ENCODE peak calls at places on chromosomes 12 and 14, in four cellular contexts. One of them, this sample, is unnamed.

GRCh38 chr12:42338280-42338679 is 12.3 kb downstream of the PPHLN1 start:
- DNase-seq in HCT116: no peak
- DNase-seq in GM12878: no peak
- DNase-seq in SK-N-SH: no peak
- DNase-seq in this sample: no peak

GRCh38 chr12:92133795-92134637 is 11.6 kb downstream of the BTG1 start:
- DNase-seq in SK-N-SH: peak; percentile 28
- DNase-seq in GM12878: no peak
- DNase-seq in HCT116: no peak
- DNase-seq in this sample: no peak

GRCh38 chr12:104299842-104300481 is 3.6 kb upstream of the EID3 start:
- DNase-seq in HCT116: no peak
- DNase-seq in GM12878: no peak
- DNase-seq in SK-N-SH: no peak
- DNase-seq in this sample: no peak

GRCh38 chr12:17304503-17305347 is 698.8 kb upstream of the LMO3 start:
- DNase-seq in GM12878: no peak
- DNase-seq in HCT116: no peak
- DNase-seq in SK-N-SH: no peak
- DNase-seq in this sample: no peak

GRCh38 chr12:127785535-127785934 is 481.4 kb upstream of the TMEM132C start:
- DNase-seq in SK-N-SH: no peak
- DNase-seq in GM12878: no peak
- DNase-seq in HCT116: no peak
- DNase-seq in this sample: no peak

GRCh38 chr12:92573104-92573503 is 129.7 kb upstream of the PLEKHG7 start:
- DNase-seq in GM12878: no peak
- DNase-seq in HCT116: no peak
- DNase-seq in SK-N-SH: no peak
- DNase-seq in this sample: no peak

GRCh38 chr14:56299306-56299984 is 181.2 kb downstream of the PELI2 start:
- DNase-seq in HCT116: no peak
- DNase-seq in GM12878: no peak
- DNase-seq in SK-N-SH: no peak
- DNase-seq in this sample: no peak

GRCh38 chr12:646303-647038 is 16.8 kb downstream of the NINJ2 start:
- DNase-seq in HCT116: no peak
- DNase-seq in GM12878: no peak
- DNase-seq in SK-N-SH: no peak
- DNase-seq in this sample: no peak

GRCh38 chr14:102579696-102580551 is 12.5 kb upstream of the RCOR1 start:
- DNase-seq in GM12878: no peak
- DNase-seq in HCT116: no peak
- DNase-seq in SK-N-SH: peak; percentile 66
- DNase-seq in this sample: no peak

GRCh38 chr12:127257366-127257935 is 1009.5 kb upstream of the TMEM132C start:
- DNase-seq in SK-N-SH: no peak
- DNase-seq in GM12878: no peak
- DNase-seq in HCT116: no peak
- DNase-seq in this sample: no peak

GRCh38 chr14:45125754-45126153 is 8.5 kb downstream of the FKBP3 start:
- DNase-seq in HCT116: no peak
- DNase-seq in GM12878: no peak
- DNase-seq in SK-N-SH: no peak
- DNase-seq in this sample: no peak

GRCh38 chr12:42213023-42213422 is 25.0 kb downstream of the YAF2 start:
- DNase-seq in HCT116: no peak
- DNase-seq in GM12878: no peak
- DNase-seq in SK-N-SH: peak; percentile 51
- DNase-seq in this sample: no peak

DNA sequence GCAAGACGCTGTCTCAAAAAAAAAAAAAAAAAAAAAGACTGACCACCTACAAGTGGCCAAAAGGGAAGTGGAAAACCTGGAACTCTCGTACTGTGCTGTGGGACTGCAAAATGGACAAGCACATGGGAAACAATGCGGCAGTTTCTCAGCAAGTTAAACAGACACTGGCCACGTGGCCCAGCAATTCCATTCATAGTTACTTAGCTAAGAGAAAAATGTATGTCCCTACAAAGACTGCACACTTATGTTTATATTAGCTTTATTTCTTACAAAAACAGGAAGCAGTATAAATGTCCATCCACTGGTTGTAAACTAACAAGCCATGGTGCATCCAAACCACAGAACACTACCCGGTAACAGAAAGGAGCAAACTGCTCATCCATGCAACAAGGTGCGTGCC is 5.6 kb downstream of the CHFR start:
- DNase-seq in GM12878: no peak
- DNase-seq in HCT116: no peak
- DNase-seq in SK-N-SH: no peak
- DNase-seq in this sample: no peak
- TF ChIP-seq JUND in GM12878: no peak
- TF ChIP-seq JUND in HCT116: no peak
- TF ChIP-seq JUND in SK-N-SH: no peak
- TF ChIP-seq JUND in this sample: no peak

GRCh38 chr14:88251650-88252049 is 71.4 kb downstream of the KCNK10 start:
- DNase-seq in SK-N-SH: no peak
- DNase-seq in HCT116: no peak
- DNase-seq in GM12878: no peak
- DNase-seq in this sample: no peak
- TF ChIP-seq JUND in SK-N-SH: no peak
- TF ChIP-seq JUND in HCT116: no peak
- TF ChIP-seq JUND in GM12878: no peak
- TF ChIP-seq JUND in this sample: no peak

GRCh38 chr12:115075552-115076170 is 391.7 kb upstream of the TBX3 start:
- DNase-seq in HCT116: no peak
- DNase-seq in SK-N-SH: no peak
- DNase-seq in GM12878: no peak
- DNase-seq in this sample: no peak

GRCh38 chr12:115078334-115078733 is 394.4 kb upstream of the TBX3 start:
- DNase-seq in SK-N-SH: no peak
- DNase-seq in GM12878: no peak
- DNase-seq in HCT116: no peak
- DNase-seq in this sample: no peak

GRCh38 chr12:115079760-115080159 is 395.8 kb upstream of the TBX3 start:
- DNase-seq in GM12878: no peak
- DNase-seq in SK-N-SH: no peak
- DNase-seq in HCT116: no peak
- DNase-seq in this sample: no peak

GRCh38 chr12:115078988-115079387 is 395.0 kb upstream of the TBX3 start:
- DNase-seq in SK-N-SH: no peak
- DNase-seq in GM12878: no peak
- DNase-seq in HCT116: no peak
- DNase-seq in this sample: no peak
- TF ChIP-seq JUND in SK-N-SH: no peak
- TF ChIP-seq JUND in GM12878: no peak
- TF ChIP-seq JUND in HCT116: no peak
- TF ChIP-seq JUND in this sample: no peak

GRCh38 chr12:119008691-119009221 is 27.4 kb downstream of the SRRM4 start:
- DNase-seq in GM12878: no peak
- DNase-seq in SK-N-SH: peak; percentile 74
- DNase-seq in HCT116: no peak
- DNase-seq in this sample: no peak
- TF ChIP-seq JUND in GM12878: no peak
- TF ChIP-seq JUND in SK-N-SH: no peak
- TF ChIP-seq JUND in HCT116: no peak
- TF ChIP-seq JUND in this sample: no peak

GRCh38 chr14:50906326-50906725 is 34.5 kb downstream of the ABHD12B start:
- DNase-seq in HCT116: no peak
- DNase-seq in GM12878: no peak
- DNase-seq in SK-N-SH: no peak
- DNase-seq in this sample: no peak
- TF ChIP-seq JUND in HCT116: no peak
- TF ChIP-seq JUND in GM12878: no peak
- TF ChIP-seq JUND in SK-N-SH: no peak
- TF ChIP-seq JUND in this sample: no peak